ENCODE peak calls at places on chromosomes 5 and 9, in six cellular contexts. V is psoas muscle, B is colonic mucosa, K is astrocyte, I is GM06990, H is retinal pigment epithelial cell. D is an unnamed sample.
A peak's percentile ranks its signal among the peaks of the same experiment; 100 is the strongest.

GRCh38 chr9:136333486-136333885 is 6.1 kb downstream of the GPSM1 start:
- DNase-seq in V (no peak), B (no peak), K (no peak), I (no peak), H (no peak), D (no peak)

GRCh38 chr5:31957151-31957550 is 217.0 kb downstream of the GOLPH3 start:
- DNase-seq in V (no peak), B (no peak), K (no peak), I (no peak), H (no peak), D (no peak)

GRCh38 chr9:134173127-134174072 is 9.0 kb upstream of the RNU6ATAC start:
- DNase-seq in V (no peak), B (no peak), K (no peak), I (no peak), H (no peak), D (no peak)

GRCh38 chr5:401216-402034 is 41.6 kb upstream of the EXOC3 start:
- DNase-seq in V (no peak), B (no peak), K (no peak), I (no peak), H (no peak), D (no peak)

GRCh38 chr9:70658765-70659164 is 244.3 kb upstream of the KLF9 start:
- DNase-seq in V (no peak), B (no peak), K (no peak), I (no peak), H (no peak), D (no peak)

GRCh38 chr9:98142182-98142924 is 23.3 kb upstream of the TRIM14 start:
- DNase-seq in V (no peak), B (peak; percentile 95), K (no peak), I (no peak), H (no peak), D (no peak)

GRCh38 chr9:79769476-79770275 is 197.9 kb downstream of the TLE4 start:
- DNase-seq in V (no peak), B (no peak), K (no peak), I (no peak), H (no peak), D (no peak)

GRCh38 chr9:77659926-77660325 is 11.8 kb upstream of the GNA14 start:
- DNase-seq in V (no peak), B (no peak), K (no peak), I (no peak), H (no peak), D (no peak)

GRCh38 chr5:80369521-80369920 is 38.3 kb upstream of the ZFYVE16 start:
- DNase-seq in V (no peak), B (no peak), K (no peak), I (no peak), H (peak; percentile 83), D (no peak)

GRCh38 chr5:88676637-88677481 is 206.1 kb downstream of the MEF2C start:
- DNase-seq in V (no peak), B (no peak), K (peak; percentile 15), I (no peak), H (no peak), D (no peak)

GRCh38 chr5:8478308-8478707 is 609.4 kb downstream of the MTRR start:
- DNase-seq in V (no peak), B (no peak), K (no peak), I (no peak), H (no peak), D (no peak)

GRCh38 chr5:73213566-73213998 is 40.6 kb downstream of the TMEM174 start:
- DNase-seq in V (no peak), B (peak; percentile 71), K (peak; percentile 88), I (no peak), H (no peak), D (no peak)

GRCh38 chr5:158755971-158756370 is 343.7 kb downstream of the EBF1 start:
- DNase-seq in V (no peak), B (no peak), K (peak; percentile 75), I (no peak), H (no peak), D (no peak)

GRCh38 chr5:138978085-138978484 is 103.0 kb upstream of the LRRTM2 start:
- DNase-seq in V (no peak), B (no peak), K (peak; percentile 52), I (no peak), H (no peak), D (no peak)

GRCh38 chr5:91182763-91183162 is 200.4 kb downstream of the ARRDC3 start:
- DNase-seq in V (peak; percentile 50), B (peak; percentile 68), K (no peak), I (peak; percentile 21), H (no peak), D (no peak)

GRCh38 chr9:74736635-74737034 is 151.1 kb downstream of the TRPM6 start:
- DNase-seq in V (no peak), B (no peak), K (no peak), I (no peak), H (no peak), D (no peak)
- TF ChIP-seq CTCF in V (no peak), B (no peak), K (no peak), I (no peak), H (no peak), D (no peak)

DNA sequence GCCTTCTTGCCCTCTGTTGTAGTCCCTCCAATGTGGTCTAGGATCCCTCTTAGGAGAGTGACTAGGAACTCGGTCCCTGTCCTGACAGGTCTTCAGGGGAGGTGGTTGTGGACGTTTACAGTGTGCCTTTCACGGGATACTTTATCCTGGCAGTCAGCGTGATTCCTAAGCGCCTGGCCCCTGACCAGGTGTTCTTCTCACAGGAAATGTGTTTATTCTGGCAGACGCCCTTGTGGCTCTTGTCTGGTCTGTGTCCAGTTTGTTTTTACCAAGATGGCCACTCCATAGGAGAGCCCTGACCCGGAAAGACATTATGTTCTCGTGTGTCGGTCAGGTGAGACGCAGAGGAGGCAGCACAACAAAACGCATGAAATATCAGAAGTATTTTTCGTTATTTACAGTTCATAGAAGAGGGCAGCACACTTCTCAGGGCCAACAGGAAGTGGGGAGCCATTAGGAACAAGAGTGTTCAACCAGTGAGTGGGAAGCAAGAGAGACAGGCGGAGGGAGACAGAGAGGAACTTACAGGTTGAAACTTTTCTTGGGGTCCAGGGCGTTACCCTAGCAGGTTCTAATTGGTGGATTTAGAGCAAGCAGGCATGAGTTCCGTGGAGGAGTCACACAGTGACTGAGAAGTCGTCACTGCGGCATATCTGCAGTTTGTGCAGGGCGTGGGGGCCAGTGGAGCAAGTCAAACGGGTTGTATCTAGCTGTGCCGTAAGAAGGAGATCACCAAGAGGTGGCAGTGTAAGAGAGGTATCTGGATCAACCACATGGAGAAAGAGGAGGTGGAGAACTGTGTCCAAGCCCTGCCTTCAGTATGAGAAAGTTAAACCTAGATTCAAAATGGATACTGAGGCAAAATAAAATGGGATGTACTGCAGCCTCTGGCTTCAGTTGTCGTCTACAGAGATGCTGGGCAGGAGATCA is 412.9 kb downstream of the ZSWIM6 start:
- DNase-seq in V (no peak), B (no peak), K (no peak), I (no peak), H (no peak), D (no peak)
- TF ChIP-seq CTCF in V (no peak), B (no peak), K (no peak), I (no peak), H (no peak), D (no peak)

DNA sequence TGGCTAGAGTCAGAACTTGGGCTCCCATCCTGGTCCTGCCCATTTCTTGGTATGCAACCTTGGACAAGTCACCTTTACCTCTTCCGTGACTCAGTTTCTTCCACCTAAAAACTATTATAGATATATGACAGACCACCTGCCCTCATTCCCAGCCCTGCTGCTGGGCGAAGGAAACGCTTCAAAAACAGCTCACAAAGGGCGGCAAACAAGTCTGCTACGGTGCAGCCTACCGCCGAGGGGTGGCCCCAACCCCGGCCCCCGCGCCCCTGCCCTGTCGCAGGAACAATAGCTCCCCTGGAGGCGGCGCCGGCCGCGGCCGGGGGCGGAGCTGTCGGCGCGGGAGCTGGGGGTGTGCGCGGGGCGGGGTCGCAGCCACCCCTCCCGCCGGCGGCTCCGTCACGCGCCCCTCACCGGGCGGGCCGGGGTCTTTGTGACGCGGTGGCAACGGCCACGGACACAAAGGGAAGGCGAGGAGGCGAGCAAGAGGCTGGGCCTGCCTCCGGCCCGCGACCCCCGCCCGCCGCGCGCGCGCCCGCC is at the start of gene TMEFF1:
- DNase-seq in V (peak; percentile 42), B (peak; percentile 28), K (peak; percentile 9), I (peak; percentile 39), H (no peak), D (no peak)
- TF ChIP-seq CTCF in V (no peak), B (no peak), K (no peak), I (no peak), H (peak; percentile 21), D (peak; percentile 10)

GRCh38 chr5:150670961-150671337 is 9.9 kb downstream of the MYOZ3 start:
- DNase-seq in V (no peak), B (no peak), K (no peak), I (no peak), H (no peak), D (no peak)

GRCh38 chr5:150670275-150670960 is 9.4 kb downstream of the MYOZ3 start:
- DNase-seq in V (no peak), B (no peak), K (no peak), I (no peak), H (no peak), D (no peak)

GRCh38 chr5:150671509-150672236 is 10.6 kb downstream of the MYOZ3 start:
- DNase-seq in V (no peak), B (no peak), K (no peak), I (no peak), H (no peak), D (no peak)

GRCh38 chr5:150672884-150673275 is 11.8 kb downstream of the MYOZ3 start:
- DNase-seq in V (no peak), B (no peak), K (no peak), I (no peak), H (no peak), D (no peak)

GRCh38 chr5:150672237-150672883 is 11.3 kb downstream of the MYOZ3 start:
- DNase-seq in V (peak; percentile 59), B (peak; percentile 52), K (no peak), I (no peak), H (no peak), D (no peak)
- TF ChIP-seq CTCF in V (no peak), B (no peak), K (no peak), I (no peak), H (no peak), D (no peak)